ENCODE peak calls at places on chromosome 7, in four cellular contexts. X is K562, M is HepG2, C is GM12878. D is an unnamed sample.

GRCh38 chr7:40986351-40986873 is 716.5 kb downstream of the INHBA start:
- DNase-seq in X (no peak), M (no peak), C (no peak), D (no peak)

GRCh38 chr7:5631185-5631584 is 150.3 kb downstream of the RNF216 start:
- DNase-seq in X (no peak), M (no peak), C (no peak), D (no peak)

GRCh38 chr7:30005511-30005910 is 15.9 kb upstream of the SCRN1 start:
- DNase-seq in X (no peak), M (no peak), C (no peak), D (no peak)

GRCh38 chr7:94239661-94240234 is 154.9 kb upstream of the COL1A2 start:
- DNase-seq in X (no peak), M (no peak), C (no peak), D (no peak)

GRCh38 chr7:34281260-34281659 is 375.9 kb downstream of the BMPER start:
- DNase-seq in X (peak), M (peak), C (no peak), D (no peak)

GRCh38 chr7:51369746-51370145 is 53.1 kb upstream of the COBL start:
- DNase-seq in X (peak), M (no peak), C (no peak), D (no peak)

GRCh38 chr7:124399941-124400340 is 365.7 kb downstream of the GPR37 start:
- DNase-seq in X (no peak), M (no peak), C (no peak), D (no peak)

GRCh38 chr7:98287486-98287959 is 6.0 kb downstream of the BRI3 start:
- DNase-seq in X (no peak), M (peak), C (no peak), D (no peak)

GRCh38 chr7:27995228-27995627 is 185.4 kb downstream of the JAZF1 start:
- DNase-seq in X (no peak), M (no peak), C (no peak), D (no peak)
- TF ChIP-seq SP1 in X (no peak), M (no peak), C (no peak), D (no peak)

GRCh38 chr7:107181172-107181571 is 12.4 kb downstream of the HBP1 start:
- DNase-seq in X (no peak), M (no peak), C (no peak), D (no peak)
- TF ChIP-seq RAD21 in X (no peak), M (no peak), C (no peak), D (no peak)

GRCh38 chr7:33107136-33108066 is 1.8 kb downstream of the RP9 start:
- DNase-seq in X (peak), M (peak), C (no peak), D (no peak)
- TF ChIP-seq REST in X (no peak), M (no peak), C (no peak), D (no peak)

DNA sequence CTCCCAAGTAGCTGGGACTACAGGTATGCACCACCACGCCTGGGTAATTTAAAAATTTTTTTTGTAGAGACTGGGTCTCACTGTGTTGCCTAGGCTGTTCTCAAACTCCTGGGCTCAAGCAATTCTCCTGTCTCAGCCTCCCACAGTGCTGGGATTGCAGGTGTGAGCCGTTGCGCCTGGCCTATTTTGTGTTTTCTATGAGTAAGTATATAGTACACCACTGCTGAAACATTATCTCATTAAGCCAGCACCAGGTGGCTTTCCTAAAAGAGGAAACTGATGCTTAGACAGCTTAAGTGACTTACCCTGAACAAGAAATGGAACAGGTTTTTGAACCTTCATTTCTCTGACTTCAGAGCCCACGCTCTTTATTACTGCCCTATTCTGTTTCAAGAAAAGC is 7.8 kb upstream of the PTPN12 start:
- DNase-seq in X (no peak), M (no peak), C (no peak), D (no peak)
- TF ChIP-seq SP1 in X (no peak), M (no peak), C (no peak), D (no peak)

DNA sequence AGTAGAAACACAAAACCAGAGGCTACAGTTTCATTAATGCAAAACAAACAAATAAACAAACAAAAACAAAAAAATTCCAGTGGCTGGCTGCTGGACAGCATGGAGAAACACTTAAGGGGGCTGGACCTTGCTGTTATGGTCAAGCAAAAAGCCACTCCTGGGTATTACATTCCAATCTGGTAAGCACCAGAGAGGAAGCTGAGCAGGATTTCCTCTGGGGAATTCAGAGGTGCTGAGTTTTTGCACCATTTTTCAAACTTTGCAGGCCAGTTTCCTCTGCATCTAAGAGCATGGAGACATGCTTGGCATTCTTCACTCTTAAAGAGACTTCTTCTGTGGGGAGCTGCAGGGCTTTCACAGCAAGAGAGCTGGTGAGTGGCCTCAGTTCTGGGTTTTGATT is 84.5 kb downstream of the FZD1 start:
- DNase-seq in X (no peak), M (no peak), C (no peak), D (no peak)
- TF ChIP-seq RAD21 in X (no peak), M (no peak), C (no peak), D (no peak)

DNA sequence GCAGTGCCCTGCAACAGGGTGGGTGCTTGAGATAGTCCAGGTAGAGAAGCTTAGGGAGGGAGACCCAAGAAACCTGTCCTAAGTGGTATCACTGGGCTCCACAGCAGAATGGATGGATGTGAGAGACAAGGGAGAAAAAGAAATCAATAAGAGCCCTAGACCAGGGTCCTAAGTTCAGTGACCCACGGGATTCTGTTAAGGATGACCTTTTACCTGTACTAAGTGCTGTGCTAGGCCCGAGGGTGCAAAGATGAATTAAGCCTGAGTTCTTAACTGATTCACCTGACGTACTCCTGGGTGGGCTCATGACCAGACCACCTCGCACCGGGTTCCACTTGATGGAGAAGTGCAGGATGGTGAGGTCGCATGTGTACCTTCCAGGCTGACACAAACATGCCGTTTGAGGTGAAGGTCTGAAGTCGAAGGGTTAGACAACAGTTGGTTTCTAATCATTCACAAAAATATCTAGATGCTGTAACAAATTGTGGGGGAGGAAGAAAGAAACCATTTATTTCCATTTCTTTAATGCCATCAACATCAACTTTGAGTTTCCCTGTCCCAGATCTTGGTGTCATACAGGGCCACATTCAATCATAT is 166.5 kb downstream of the HERPUD2 start:
- DNase-seq in X (no peak), M (no peak), C (no peak), D (no peak)
- TF ChIP-seq REST in X (no peak), M (no peak), C (no peak), D (no peak)

GRCh38 chr7:87345962-87346371 is 503 bp downstream of the CROT start:
- DNase-seq in X (no peak), M (no peak), C (no peak), D (no peak)
- TF ChIP-seq SP1 in X (no peak), M (no peak), C (no peak), D (no peak)

D was measured in HCT116.